ENCODE peak calls at places on chromosomes 12 and 14, in ten cellular contexts. Q, E, B, L, K, H, N, D, O and U are unnamed samples.
A peak's percentile ranks its signal among the peaks of the same experiment; 100 is the strongest.

GRCh38 chr14:94000267-94000666 is 3.2 kb downstream of the CCDC197 start:
- DNase-seq in Q (no peak), L (no peak), H (no peak), B (no peak), E (no peak), K (no peak), O (no peak), N (no peak), D (no peak), U (no peak)

GRCh38 chr12:21169878-21170472 is 39.0 kb downstream of the SLCO1B1 start:
- DNase-seq in E (no peak), O (peak; percentile 55), Q (no peak), N (no peak), L (peak; percentile 5), H (peak; percentile 63), D (peak; percentile 81), K (no peak), B (peak; percentile 16), U (no peak)

GRCh38 chr12:83573676-83574075 is 887.0 kb downstream of the TMTC2 start:
- DNase-seq in E (no peak), O (peak; percentile 83), L (peak; percentile 1), K (peak; percentile 32), N (no peak), D (no peak), Q (no peak), B (peak; percentile 22), H (no peak), U (no peak)

GRCh38 chr14:52919971-52920370 is 30.9 kb downstream of the FERMT2 start:
- DNase-seq in H (no peak), K (no peak), O (no peak), B (no peak), E (no peak), N (no peak), Q (no peak), D (no peak), L (no peak), U (no peak)

GRCh38 chr12:86985298-86985697 is 729.1 kb upstream of the MGAT4C start:
- DNase-seq in D (no peak), O (no peak), L (no peak), K (no peak), E (no peak), N (no peak), B (no peak), Q (no peak), H (no peak), U (no peak)

GRCh38 chr12:48180424-48180823 is 3.0 kb upstream of the CCDC184 start:
- DNase-seq in E (no peak), N (no peak), K (no peak), O (no peak), D (no peak), H (no peak), Q (no peak), B (no peak), L (no peak), U (no peak)

GRCh38 chr12:14946162-14946561 is 7.8 kb upstream of the ERP27 start:
- DNase-seq in L (no peak), B (no peak), N (no peak), E (no peak), D (no peak), K (no peak), O (no peak), Q (no peak), H (no peak), U (no peak)

GRCh38 chr12:52166672-52167071 is 25.1 kb downstream of the KRT80 start:
- DNase-seq in D (no peak), K (no peak), E (no peak), B (no peak), Q (no peak), O (no peak), L (no peak), H (no peak), N (no peak), U (no peak)

GRCh38 chr12:114638790-114639435 is 45.1 kb downstream of the TBX3 start:
- DNase-seq in H (no peak), D (no peak), Q (no peak), L (no peak), O (no peak), K (no peak), N (no peak), B (no peak), E (no peak), U (no peak)

GRCh38 chr12:114631242-114631641 is 52.7 kb downstream of the TBX3 start:
- DNase-seq in H (no peak), L (no peak), K (no peak), B (no peak), O (no peak), N (no peak), Q (no peak), E (no peak), D (no peak), U (no peak)

DNA sequence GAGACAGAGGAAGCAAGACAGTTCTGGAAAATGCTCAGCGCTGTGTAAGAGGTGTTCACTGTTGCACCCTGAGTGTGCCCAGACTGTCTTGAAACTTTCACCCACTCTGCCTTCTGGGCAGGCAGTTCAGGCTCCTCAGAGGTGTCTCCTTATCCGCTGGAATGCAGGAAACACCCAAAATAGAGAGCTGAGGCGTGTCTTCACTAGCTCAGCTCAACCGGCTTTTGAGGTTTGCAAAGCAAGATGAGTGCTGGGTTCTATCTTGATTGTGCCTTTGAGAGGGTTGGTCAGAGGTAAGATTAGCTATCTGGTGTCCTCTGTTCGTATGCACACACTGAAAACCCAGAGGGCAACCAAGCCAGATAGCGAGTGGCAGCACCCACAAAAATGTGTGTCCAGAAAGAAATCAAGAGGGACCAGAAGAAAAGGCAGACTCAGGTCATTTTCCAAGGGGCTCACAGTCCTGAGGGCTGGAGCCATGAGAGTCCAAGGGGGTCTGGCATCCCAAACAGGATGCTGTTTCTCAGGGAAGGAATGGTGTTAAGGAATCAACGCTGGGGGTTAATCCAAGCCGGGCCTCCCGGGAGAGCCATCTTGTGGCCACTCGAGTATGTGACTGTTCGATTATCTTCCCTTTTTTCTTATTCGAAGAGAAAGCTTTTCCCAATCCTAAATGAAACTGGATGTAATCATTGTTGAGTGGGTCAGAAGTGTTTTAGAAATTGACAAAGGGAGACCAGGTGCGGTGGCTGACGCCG is 47.1 kb downstream of the TBX3 start:
- DNase-seq in B (no peak), H (no peak), L (no peak), Q (no peak), N (no peak), K (no peak), O (no peak), D (no peak), E (no peak), U (no peak)
- TF ChIP-seq CTCF in B (peak; percentile 35), H (no peak), L (peak; percentile 39), Q (peak; percentile 13), N (no peak), K (no peak), O (peak; percentile 67), D (peak; percentile 7), E (no peak), U (no peak)

DNA sequence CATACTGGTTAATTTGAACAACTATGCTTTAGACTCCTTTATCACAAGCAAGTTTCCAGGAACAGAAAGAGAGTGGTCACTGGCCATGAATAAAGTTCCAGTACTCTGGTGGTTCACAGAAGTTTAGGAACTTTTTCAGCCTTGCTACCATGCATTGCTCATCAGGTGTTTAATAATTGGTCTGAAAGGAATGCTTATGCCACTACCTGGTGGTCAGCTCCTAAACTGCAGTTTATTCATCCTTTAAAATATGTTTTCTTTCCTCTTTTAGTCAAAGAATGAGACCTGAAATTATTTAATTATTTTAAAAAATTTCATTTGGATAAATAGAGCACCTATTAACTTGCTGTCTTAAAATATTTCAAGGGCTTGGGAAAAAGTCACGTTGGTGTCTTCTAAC is 260.1 kb upstream of the OR4E1 start:
- DNase-seq in E (no peak), D (no peak), K (no peak), Q (no peak), H (no peak), B (no peak), L (no peak), O (no peak), N (no peak), U (no peak)
- TF ChIP-seq CTCF in E (peak; percentile 27), D (peak; percentile 21), K (no peak), Q (peak; percentile 41), H (no peak), B (peak; percentile 14), L (no peak), O (peak; percentile 35), N (no peak), U (peak; percentile 84)

DNA sequence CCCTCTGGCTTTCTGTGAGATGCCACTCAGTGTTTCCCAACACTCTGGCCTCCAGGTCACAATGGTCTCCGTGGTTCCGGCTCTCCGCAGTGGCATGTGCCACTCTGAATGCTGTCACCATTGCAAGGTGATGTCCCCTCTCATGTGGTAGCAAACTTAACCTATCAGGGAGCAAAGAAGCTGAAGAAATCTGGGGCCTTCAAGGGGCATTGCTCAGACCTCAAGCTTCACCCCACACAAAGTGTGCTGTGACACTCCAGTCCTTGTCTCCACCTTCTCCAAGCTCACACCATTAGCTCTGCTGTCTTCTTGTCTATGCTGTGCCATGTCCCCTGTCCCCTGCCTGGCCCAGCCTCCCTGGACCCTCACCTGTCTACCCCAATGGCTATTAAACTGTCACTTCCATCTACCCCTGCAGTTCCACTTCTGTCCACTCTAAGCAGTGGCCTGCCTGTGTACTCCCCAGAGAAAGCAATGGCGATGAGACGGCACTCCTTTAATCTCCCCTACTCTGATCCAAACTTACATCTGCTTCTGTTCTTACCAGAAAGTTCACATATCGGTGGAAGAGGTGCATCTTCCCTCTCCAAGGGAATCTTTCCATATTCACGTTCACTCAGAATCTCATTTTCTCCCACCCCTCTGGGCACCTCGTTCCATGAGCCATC is 93.7 kb downstream of the DHRS2 start:
- DNase-seq in H (no peak), O (no peak), E (no peak), K (no peak), Q (no peak), N (no peak), B (no peak), L (no peak), D (no peak), U (no peak)
- TF ChIP-seq CTCF in H (no peak), O (peak; percentile 44), E (no peak), K (no peak), Q (peak; percentile 10), N (no peak), B (no peak), L (no peak), D (no peak), U (no peak)

GRCh38 chr12:59649203-59649602 is 53.4 kb downstream of the SLC16A7 start:
- DNase-seq in N (no peak), K (no peak), Q (no peak), H (no peak), B (no peak), D (no peak), L (peak; percentile 28), O (no peak), E (no peak), U (no peak)

GRCh38 chr12:59654061-59654460 is 58.2 kb downstream of the SLC16A7 start:
- DNase-seq in E (no peak), L (no peak), D (no peak), N (no peak), B (no peak), H (no peak), K (no peak), Q (no peak), O (no peak), U (no peak)

GRCh38 chr12:59651230-59651920 is 55.5 kb downstream of the SLC16A7 start:
- DNase-seq in N (no peak), B (peak; percentile 81), L (no peak), K (no peak), D (no peak), Q (no peak), E (no peak), H (no peak), O (peak; percentile 32), U (no peak)

GRCh38 chr12:59652098-59652497 is 56.3 kb downstream of the SLC16A7 start:
- DNase-seq in Q (no peak), O (no peak), L (no peak), B (no peak), D (no peak), E (no peak), K (no peak), H (no peak), N (no peak), U (no peak)

GRCh38 chr12:59650594-59651229 is 54.9 kb downstream of the SLC16A7 start:
- DNase-seq in B (peak; percentile 54), E (no peak), D (no peak), Q (no peak), H (no peak), O (no peak), N (no peak), L (no peak), K (no peak), U (no peak)
- TF ChIP-seq CTCF in B (no peak), E (no peak), D (no peak), Q (no peak), H (no peak), O (peak; percentile 28), N (no peak), L (no peak), K (no peak), U (no peak)